ENCODE peak calls at places on chromosomes 3 and 15, in five cellular contexts. One of them, this sample, is unnamed. For H3K9me2, the result is how much of the 10 kb centered on the place peaks cover.

GRCh38 chr15:60695713-60696522 is 217.0 kb upstream of the ICE2 start:
- DNase-seq in GM23338: no peak
- DNase-seq in hepatocyte: no peak
- DNase-seq in PC-3: no peak
- DNase-seq in GM23248: peak
- DNase-seq in this sample: no peak

GRCh38 chr15:90381515-90381914 is 6.5 kb upstream of the IQGAP1 start:
- DNase-seq in GM23338: no peak
- DNase-seq in GM23248: no peak
- DNase-seq in hepatocyte: no peak
- DNase-seq in PC-3: no peak
- DNase-seq in this sample: no peak

GRCh38 chr15:101307897-101308603 is 13.0 kb upstream of the SNRPA1 start:
- DNase-seq in GM23248: no peak
- DNase-seq in PC-3: no peak
- DNase-seq in hepatocyte: no peak
- DNase-seq in GM23338: no peak
- DNase-seq in this sample: no peak

GRCh38 chr3:136586580-136586979 is 165.6 kb downstream of the STAG1 start:
- DNase-seq in GM23338: no peak
- DNase-seq in hepatocyte: peak
- DNase-seq in PC-3: no peak
- DNase-seq in GM23248: no peak
- DNase-seq in this sample: peak

GRCh38 chr15:59283717-59284336 is 77.2 kb downstream of the LDHAL6B start:
- DNase-seq in PC-3: peak
- DNase-seq in GM23248: no peak
- DNase-seq in GM23338: no peak
- DNase-seq in hepatocyte: peak
- DNase-seq in this sample: peak

GRCh38 chr3:49469037-49469875 is 811 bp upstream of the DAG1 start:
- DNase-seq in PC-3: peak
- DNase-seq in GM23248: peak
- DNase-seq in hepatocyte: peak
- DNase-seq in GM23338: peak
- DNase-seq in this sample: peak

GRCh38 chr3:21028412-21028811 is 722.6 kb downstream of the ZNF385D start:
- DNase-seq in GM23248: no peak
- DNase-seq in GM23338: no peak
- DNase-seq in hepatocyte: no peak
- DNase-seq in PC-3: no peak
- DNase-seq in this sample: no peak

GRCh38 chr3:168625477-168625876 is 529.8 kb upstream of the GOLIM4 start:
- DNase-seq in PC-3: no peak
- DNase-seq in hepatocyte: no peak
- DNase-seq in GM23248: no peak
- DNase-seq in GM23338: no peak
- DNase-seq in this sample: no peak

GRCh38 chr15:71448688-71449114 is 333.4 kb downstream of the THSD4 start:
- DNase-seq in hepatocyte: peak
- DNase-seq in GM23338: peak
- DNase-seq in PC-3: peak
- DNase-seq in GM23248: peak
- DNase-seq in this sample: peak

GRCh38 chr15:59160880-59161593 is 45.6 kb upstream of the LDHAL6B start:
- DNase-seq in GM23338: peak
- DNase-seq in PC-3: peak
- DNase-seq in hepatocyte: peak
- DNase-seq in GM23248: peak
- DNase-seq in this sample: peak

GRCh38 chr3:99094611-99095010 is 193.1 kb upstream of the DCBLD2 start:
- DNase-seq in hepatocyte: no peak
- DNase-seq in PC-3: no peak
- DNase-seq in GM23248: no peak
- DNase-seq in GM23338: no peak
- DNase-seq in this sample: no peak

GRCh38 chr3:151315136-151315535 is 1.5 kb downstream of the GPR87 start:
- DNase-seq in GM23338: no peak
- DNase-seq in PC-3: peak
- DNase-seq in GM23248: peak
- DNase-seq in hepatocyte: no peak
- DNase-seq in this sample: no peak

GRCh38 chr15:63338170-63338569 is 43.5 kb downstream of the CA12 start:
- DNase-seq in GM23338: no peak
- DNase-seq in hepatocyte: no peak
- DNase-seq in PC-3: peak
- DNase-seq in GM23248: peak
- DNase-seq in this sample: peak

GRCh38 chr3:188707396-188708288 is 464.1 kb upstream of the TPRG1 start:
- DNase-seq in GM23338: no peak
- DNase-seq in hepatocyte: no peak
- DNase-seq in PC-3: no peak
- DNase-seq in GM23248: no peak
- DNase-seq in this sample: no peak

GRCh38 chr3:71466483-71466882 is 117.0 kb downstream of the FOXP1 start:
- DNase-seq in PC-3: peak
- DNase-seq in GM23248: no peak
- DNase-seq in GM23338: no peak
- DNase-seq in hepatocyte: no peak
- DNase-seq in this sample: peak

GRCh38 chr15:74317820-74318375 is 49.5 kb downstream of the CYP11A1 start:
- DNase-seq in PC-3: peak
- DNase-seq in hepatocyte: peak
- DNase-seq in GM23338: no peak
- DNase-seq in GM23248: peak
- DNase-seq in this sample: peak

GRCh38 chr3:66425032-66425431 is 75.8 kb downstream of the LRIG1 start:
- DNase-seq in GM23338: no peak
- DNase-seq in PC-3: no peak
- DNase-seq in GM23248: no peak
- DNase-seq in hepatocyte: no peak
- DNase-seq in this sample: no peak

GRCh38 chr3:59563966-59564365 is 514.1 kb upstream of the CFAP20DC start:
- DNase-seq in GM23338: no peak
- DNase-seq in GM23248: peak
- DNase-seq in PC-3: no peak
- DNase-seq in hepatocyte: no peak
- DNase-seq in this sample: no peak

GRCh38 chr3:95343767-95344166 is 1280.9 kb downstream of the NSUN3 start:
- DNase-seq in GM23248: no peak
- DNase-seq in GM23338: no peak
- DNase-seq in hepatocyte: no peak
- DNase-seq in PC-3: no peak
- DNase-seq in this sample: no peak

GRCh38 chr3:66693461-66693912 is 192.7 kb upstream of the LRIG1 start:
- DNase-seq in GM23248: peak
- DNase-seq in hepatocyte: no peak
- DNase-seq in PC-3: no peak
- DNase-seq in GM23338: no peak
- DNase-seq in this sample: no peak

GRCh38 chr15:82040862-82041261 is 5.0 kb downstream of the MEX3B start:
- DNase-seq in GM23338: peak
- DNase-seq in PC-3: no peak
- DNase-seq in GM23248: no peak
- DNase-seq in hepatocyte: peak
- DNase-seq in this sample: no peak

GRCh38 chr3:142574665-142575064 is 3.9 kb downstream of the ATR start:
- DNase-seq in GM23338: no peak
- DNase-seq in PC-3: no peak
- DNase-seq in GM23248: no peak
- DNase-seq in hepatocyte: no peak
- DNase-seq in this sample: no peak

GRCh38 chr3:23314981-23315805 is 112.1 kb downstream of the UBE2E2 start:
- DNase-seq in PC-3: peak
- DNase-seq in hepatocyte: no peak
- DNase-seq in GM23338: no peak
- DNase-seq in GM23248: peak
- DNase-seq in this sample: no peak

GRCh38 chr3:34364345-34364744 is 565.9 kb downstream of the PDCD6IP start:
- DNase-seq in GM23338: peak
- DNase-seq in PC-3: peak
- DNase-seq in hepatocyte: no peak
- DNase-seq in GM23248: no peak
- DNase-seq in this sample: no peak

GRCh38 chr3:492586-493296 is 296.2 kb downstream of the CHL1 start:
- DNase-seq in hepatocyte: peak
- DNase-seq in PC-3: no peak
- DNase-seq in GM23338: peak
- DNase-seq in GM23248: no peak
- DNase-seq in this sample: no peak

GRCh38 chr3:89098173-89098572 is 9.2 kb upstream of the EPHA3 start:
- DNase-seq in hepatocyte: no peak
- DNase-seq in GM23338: no peak
- DNase-seq in PC-3: peak
- DNase-seq in GM23248: peak
- DNase-seq in this sample: no peak

GRCh38 chr15:85625431-85625830 is 169.3 kb downstream of the KLHL25 start:
- DNase-seq in GM23338: no peak
- DNase-seq in PC-3: no peak
- DNase-seq in hepatocyte: no peak
- DNase-seq in GM23248: no peak
- DNase-seq in this sample: no peak

GRCh38 chr3:127483902-127484591 is 106.5 kb downstream of the TPRA1 start:
- DNase-seq in GM23338: no peak
- DNase-seq in GM23248: no peak
- DNase-seq in hepatocyte: no peak
- DNase-seq in PC-3: no peak
- DNase-seq in this sample: no peak

GRCh38 chr3:39707314-39707909 is 102.0 kb upstream of the MYRIP start:
- DNase-seq in PC-3: peak
- DNase-seq in hepatocyte: peak
- DNase-seq in GM23248: peak
- DNase-seq in GM23338: peak
- DNase-seq in this sample: no peak

DNA sequence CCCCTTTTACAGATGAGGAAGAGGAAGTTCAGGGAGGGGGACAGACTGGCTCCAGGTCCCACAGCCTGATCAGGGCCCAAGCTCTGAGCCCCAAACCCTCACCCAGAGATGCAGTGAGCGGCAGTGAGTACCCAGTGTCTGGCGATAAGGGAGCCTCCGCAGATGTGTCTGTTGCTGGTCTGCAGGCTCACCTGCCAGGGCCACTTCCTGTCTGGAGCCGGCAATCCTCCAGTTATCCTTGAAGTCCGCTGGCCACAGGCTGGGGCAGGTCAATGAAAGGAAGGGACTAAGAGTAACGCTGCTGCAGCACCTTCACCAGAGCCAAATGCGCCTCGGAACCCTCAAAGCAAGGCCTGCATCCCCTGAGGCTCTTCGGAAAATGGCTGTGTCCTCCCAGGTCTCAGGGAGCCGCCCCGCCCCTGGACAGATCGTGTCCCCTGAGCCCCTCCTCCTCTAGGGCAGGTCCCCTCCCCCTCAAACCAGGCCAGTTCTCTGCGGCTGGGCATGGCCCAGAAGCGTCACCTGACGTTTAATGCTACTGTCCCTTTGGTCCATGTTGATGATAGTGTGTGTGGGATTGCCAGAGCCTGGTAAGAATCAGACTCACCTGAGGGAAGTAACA is 51.5 kb downstream of the MYL3 start:
- DNase-seq in hepatocyte: peak
- DNase-seq in GM23248: no peak
- DNase-seq in PC-3: no peak
- DNase-seq in GM23338: peak
- DNase-seq in this sample: no peak
- H3K4me3 ChIP-seq in hepatocyte: peak
- H3K4me3 ChIP-seq in GM23248: no peak
- H3K4me3 ChIP-seq in PC-3: no peak
- H3K4me3 ChIP-seq in GM23338: peak
- H3K4me3 ChIP-seq in this sample: no peak

GRCh38 chr3:117128133-117128532 is 418.6 kb downstream of the TUSC7 start:
- DNase-seq in GM23248: no peak
- DNase-seq in PC-3: no peak
- DNase-seq in GM23338: no peak
- DNase-seq in hepatocyte: no peak
- DNase-seq in this sample: no peak
- H3K9me2 ChIP-seq in GM23248: under half
- H3K9me2 ChIP-seq in PC-3: under half
- H3K9me2 ChIP-seq in GM23338: under half
- H3K9me2 ChIP-seq in hepatocyte: under half
- H3K9me2 ChIP-seq in this sample: under half

DNA sequence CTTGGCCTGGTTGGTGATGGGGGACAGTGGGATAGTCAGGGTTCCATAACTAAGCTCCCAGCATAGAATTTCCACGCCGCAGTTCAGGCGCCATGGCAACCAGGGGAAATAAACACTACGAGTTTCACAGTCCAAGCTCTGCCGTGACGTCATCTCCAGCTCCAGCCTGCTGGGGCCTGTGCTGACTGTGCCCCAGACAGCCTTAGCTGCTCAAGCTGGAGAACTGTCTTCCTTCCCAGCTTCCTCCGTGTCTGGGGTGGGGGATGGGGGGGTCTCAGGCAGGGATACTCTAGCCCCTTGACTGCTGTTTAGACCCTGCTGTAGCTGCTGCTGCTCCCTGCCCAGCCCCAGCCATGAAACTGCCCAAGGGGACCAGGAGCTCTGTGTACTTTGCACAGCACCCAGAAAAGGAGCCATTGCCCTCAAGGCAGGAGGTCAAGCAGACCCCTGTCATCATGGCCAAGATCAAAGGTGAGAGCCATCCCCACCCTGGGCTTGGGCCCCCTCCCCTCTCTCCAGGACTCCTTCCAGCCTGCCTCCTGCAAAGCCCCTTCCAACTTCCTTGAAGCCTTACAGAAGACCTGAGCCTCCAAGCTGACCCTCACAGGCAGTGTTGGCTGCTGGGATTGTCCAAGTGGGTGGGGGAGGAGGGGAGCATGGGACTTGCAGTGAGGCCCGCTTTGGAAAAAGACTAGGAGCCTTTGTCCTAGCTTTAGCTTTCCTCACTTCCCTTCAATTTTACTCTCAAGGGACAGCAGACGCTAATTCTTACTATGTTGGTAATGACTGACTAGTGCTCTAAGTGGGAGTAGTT is 11.4 kb upstream of the CSPG4 start:
- DNase-seq in GM23248: peak
- DNase-seq in GM23338: peak
- DNase-seq in PC-3: peak
- DNase-seq in hepatocyte: peak
- DNase-seq in this sample: peak
- H3K4me3 ChIP-seq in GM23248: no peak
- H3K4me3 ChIP-seq in GM23338: no peak
- H3K4me3 ChIP-seq in PC-3: no peak
- H3K4me3 ChIP-seq in hepatocyte: no peak
- H3K4me3 ChIP-seq in this sample: no peak

DNA sequence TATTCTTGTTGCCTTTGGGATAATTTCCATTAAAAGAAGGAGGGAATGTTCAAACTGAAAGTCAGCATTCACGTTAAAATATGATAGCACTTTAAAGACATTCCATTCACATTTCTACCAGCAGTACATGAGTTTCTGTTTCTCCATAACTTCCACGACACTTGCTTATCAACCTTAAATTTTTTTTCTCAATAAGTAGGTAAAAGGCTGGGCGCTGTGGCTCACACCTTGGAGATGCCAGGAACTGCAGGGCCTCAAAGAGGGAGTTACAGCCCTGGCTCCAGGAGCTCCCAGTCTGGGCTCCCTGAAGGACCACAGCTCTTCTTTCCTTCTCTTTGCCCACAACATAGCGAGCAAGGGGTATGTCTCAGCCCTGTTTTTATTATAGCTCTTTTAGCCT is 42.9 kb upstream of the PRR23C start:
- DNase-seq in GM23338: no peak
- DNase-seq in hepatocyte: no peak
- DNase-seq in GM23248: no peak
- DNase-seq in PC-3: no peak
- DNase-seq in this sample: no peak
- H3K9me2 ChIP-seq in GM23338: under half
- H3K9me2 ChIP-seq in hepatocyte: under half
- H3K9me2 ChIP-seq in GM23248: under half
- H3K9me2 ChIP-seq in PC-3: under half
- H3K9me2 ChIP-seq in this sample: under half